ENCODE peak calls at places on chromosomes 11 and 22, in eight cellular contexts. H, N, X, C, W, R, J and O are unnamed samples.

GRCh38 chr11:32891657-32892354 is 805 bp upstream of the QSER1 start:
- DNase-seq in H (no peak), N (peak), X (no peak), C (peak), W (no peak), R (peak), J (no peak), O (no peak)

GRCh38 chr11:68128682-68129327 is 7.6 kb upstream of the CHKA start:
- DNase-seq in H (no peak), N (peak), X (peak), C (peak), W (no peak), R (no peak), J (no peak), O (no peak)

GRCh38 chr11:8081591-8082021 is 595 bp downstream of the TUB start:
- DNase-seq in H (no peak), N (no peak), X (no peak), C (peak), W (no peak), R (no peak), J (no peak), O (no peak)

GRCh38 chr11:4606231-4607015 is 1.6 kb downstream of the TRIM68 start:
- DNase-seq in H (no peak), N (no peak), X (no peak), C (peak), W (no peak), R (no peak), J (no peak), O (no peak)

GRCh38 chr11:134742956-134743808 is 331.1 kb upstream of the B3GAT1 start:
- DNase-seq in H (no peak), N (no peak), X (no peak), C (no peak), W (no peak), R (no peak), J (no peak), O (no peak)

GRCh38 chr11:48341466-48341865 is 16.7 kb downstream of the OR4C3 start:
- DNase-seq in H (no peak), N (no peak), X (no peak), C (no peak), W (no peak), R (no peak), J (no peak), O (no peak)

GRCh38 chr11:128095459-128096096 is 491.8 kb downstream of the ETS1 start:
- DNase-seq in H (no peak), N (peak), X (no peak), C (peak), W (no peak), R (no peak), J (peak), O (no peak)

GRCh38 chr11:95299078-95299611 is 68.1 kb upstream of the SESN3 start:
- DNase-seq in H (no peak), N (no peak), X (no peak), C (no peak), W (no peak), R (no peak), J (no peak), O (no peak)

GRCh38 chr11:2944530-2944929 is 15.3 kb upstream of the PHLDA2 start:
- DNase-seq in H (no peak), N (no peak), X (no peak), C (no peak), W (no peak), R (no peak), J (no peak), O (no peak)

GRCh38 chr22:30054067-30054763 is 26.0 kb upstream of the HORMAD2 start:
- DNase-seq in H (no peak), N (no peak), X (no peak), C (no peak), W (no peak), R (no peak), J (no peak), O (no peak)

GRCh38 chr22:46536559-46537220 is 730 bp downstream of the CELSR1 start:
- DNase-seq in H (no peak), N (no peak), X (no peak), C (no peak), W (no peak), R (no peak), J (no peak), O (no peak)

GRCh38 chr11:6225896-6226295 is 8.5 kb downstream of the FHIP1B start:
- DNase-seq in H (no peak), N (no peak), X (no peak), C (no peak), W (no peak), R (no peak), J (no peak), O (no peak)

GRCh38 chr22:38872831-38873248 is 824 bp upstream of the CBX6 start:
- DNase-seq in H (no peak), N (peak), X (peak), C (peak), W (peak), R (no peak), J (no peak), O (no peak)

GRCh38 chr11:11400635-11401232 is 47.7 kb upstream of the CSNK2A3 start:
- DNase-seq in H (no peak), N (no peak), X (peak), C (peak), W (no peak), R (peak), J (no peak), O (no peak)

GRCh38 chr11:113147249-113147648 is 167.1 kb upstream of the TTC12 start:
- DNase-seq in H (no peak), N (no peak), X (no peak), C (no peak), W (peak), R (no peak), J (no peak), O (no peak)

GRCh38 chr11:132718711-132719641 is 813.3 kb downstream of the OPCML start:
- DNase-seq in H (no peak), N (no peak), X (no peak), C (no peak), W (no peak), R (peak), J (no peak), O (no peak)

GRCh38 chr22:19494001-19494560 is 14.4 kb downstream of the CDC45 start:
- DNase-seq in H (no peak), N (no peak), X (no peak), C (no peak), W (no peak), R (no peak), J (no peak), O (no peak)

GRCh38 chr11:68047437-68048290 is 8.8 kb downstream of the TCIRG1 start:
- DNase-seq in H (no peak), N (no peak), X (no peak), C (no peak), W (no peak), R (no peak), J (no peak), O (no peak)

GRCh38 chr11:124707813-124708212 is 31.9 kb upstream of the NRGN start:
- DNase-seq in H (no peak), N (no peak), X (no peak), C (peak), W (no peak), R (no peak), J (no peak), O (no peak)

GRCh38 chr11:13329670-13330401 is 52.2 kb downstream of the BMAL1 start:
- DNase-seq in H (no peak), N (no peak), X (no peak), C (peak), W (no peak), R (no peak), J (peak), O (no peak)

GRCh38 chr22:36731916-36732315 is 28.4 kb upstream of the CACNG2 start:
- DNase-seq in H (no peak), N (no peak), X (no peak), C (no peak), W (no peak), R (no peak), J (no peak), O (no peak)

GRCh38 chr22:50630376-50630775 is 2.4 kb upstream of the ARSA start:
- DNase-seq in H (no peak), N (no peak), X (no peak), C (no peak), W (no peak), R (no peak), J (no peak), O (no peak)

GRCh38 chr11:34204396-34205279 is 99.2 kb downstream of the NAT10 start:
- DNase-seq in H (no peak), N (no peak), X (no peak), C (no peak), W (no peak), R (no peak), J (peak), O (no peak)